ENCODE peak calls at places on chromosomes 1 and 21, in eight cellular contexts. One of them, this sample, is unnamed.
A peak's percentile ranks its signal among the peaks of the same experiment; 100 is the strongest.

GRCh38 chr1:112460672-112461071 is 48.1 kb upstream of the WNT2B start:
- DNase-seq in IMR-90: peak; percentile 47
- DNase-seq in transverse colon: no peak
- DNase-seq in AG04450: no peak
- DNase-seq in left ventricle myocardium inferior: no peak
- DNase-seq in neural progenitor cell: no peak
- DNase-seq in RWPE2: no peak
- DNase-seq in heart right ventricle: no peak
- DNase-seq in this sample: no peak

GRCh38 chr1:235401251-235401650 is 34.0 kb downstream of the TBCE start:
- DNase-seq in IMR-90: no peak
- DNase-seq in left ventricle myocardium inferior: no peak
- DNase-seq in AG04450: no peak
- DNase-seq in heart right ventricle: no peak
- DNase-seq in RWPE2: no peak
- DNase-seq in transverse colon: no peak
- DNase-seq in neural progenitor cell: no peak
- DNase-seq in this sample: no peak

GRCh38 chr1:186494832-186495271 is 33.9 kb upstream of the PDC start:
- DNase-seq in transverse colon: no peak
- DNase-seq in neural progenitor cell: no peak
- DNase-seq in left ventricle myocardium inferior: no peak
- DNase-seq in RWPE2: no peak
- DNase-seq in IMR-90: no peak
- DNase-seq in AG04450: no peak
- DNase-seq in heart right ventricle: no peak
- DNase-seq in this sample: no peak

GRCh38 chr1:196609114-196609737 is 986 bp upstream of the KCNT2 start:
- DNase-seq in RWPE2: no peak
- DNase-seq in left ventricle myocardium inferior: no peak
- DNase-seq in AG04450: no peak
- DNase-seq in heart right ventricle: peak; percentile 5
- DNase-seq in IMR-90: peak; percentile 11
- DNase-seq in neural progenitor cell: peak; percentile 75
- DNase-seq in transverse colon: no peak
- DNase-seq in this sample: no peak

GRCh38 chr1:164949758-164950452 is 390.9 kb downstream of the PBX1 start:
- DNase-seq in heart right ventricle: no peak
- DNase-seq in transverse colon: no peak
- DNase-seq in RWPE2: no peak
- DNase-seq in left ventricle myocardium inferior: no peak
- DNase-seq in IMR-90: no peak
- DNase-seq in AG04450: no peak
- DNase-seq in neural progenitor cell: no peak
- DNase-seq in this sample: no peak

GRCh38 chr1:21293537-21294265 is 3.4 kb upstream of the ECE1 start:
- DNase-seq in AG04450: no peak
- DNase-seq in neural progenitor cell: no peak
- DNase-seq in left ventricle myocardium inferior: no peak
- DNase-seq in RWPE2: no peak
- DNase-seq in IMR-90: no peak
- DNase-seq in transverse colon: no peak
- DNase-seq in heart right ventricle: no peak
- DNase-seq in this sample: no peak

GRCh38 chr1:179883040-179883501 is 986 bp downstream of the TOR1AIP1 start:
- DNase-seq in RWPE2: no peak
- DNase-seq in AG04450: no peak
- DNase-seq in transverse colon: peak; percentile 39
- DNase-seq in IMR-90: no peak
- DNase-seq in heart right ventricle: no peak
- DNase-seq in neural progenitor cell: no peak
- DNase-seq in left ventricle myocardium inferior: no peak
- DNase-seq in this sample: no peak

GRCh38 chr1:154179951-154180687 is 11.8 kb downstream of the TPM3 start:
- DNase-seq in transverse colon: peak; percentile 32
- DNase-seq in heart right ventricle: no peak
- DNase-seq in AG04450: no peak
- DNase-seq in left ventricle myocardium inferior: no peak
- DNase-seq in IMR-90: no peak
- DNase-seq in neural progenitor cell: peak; percentile 14
- DNase-seq in RWPE2: no peak
- DNase-seq in this sample: no peak

GRCh38 chr1:68975534-68975933 is 478.7 kb upstream of the DEPDC1 start:
- DNase-seq in neural progenitor cell: peak; percentile 73
- DNase-seq in transverse colon: no peak
- DNase-seq in left ventricle myocardium inferior: no peak
- DNase-seq in heart right ventricle: no peak
- DNase-seq in RWPE2: no peak
- DNase-seq in AG04450: no peak
- DNase-seq in IMR-90: no peak
- DNase-seq in this sample: no peak

GRCh38 chr1:204443260-204443619 is 31.6 kb upstream of the PPP1R15B start:
- DNase-seq in RWPE2: no peak
- DNase-seq in transverse colon: no peak
- DNase-seq in left ventricle myocardium inferior: no peak
- DNase-seq in neural progenitor cell: no peak
- DNase-seq in AG04450: no peak
- DNase-seq in heart right ventricle: no peak
- DNase-seq in IMR-90: no peak
- DNase-seq in this sample: no peak

GRCh38 chr1:206935491-206936067 is 10.7 kb downstream of the PIGR start:
- DNase-seq in AG04450: peak; percentile 2
- DNase-seq in left ventricle myocardium inferior: no peak
- DNase-seq in RWPE2: no peak
- DNase-seq in transverse colon: peak; percentile 61
- DNase-seq in neural progenitor cell: peak; percentile 69
- DNase-seq in IMR-90: peak; percentile 7
- DNase-seq in heart right ventricle: peak; percentile 38
- DNase-seq in this sample: no peak

GRCh38 chr1:145926706-145927072 is 595 bp downstream of the RBM8A start:
- DNase-seq in heart right ventricle: no peak
- DNase-seq in transverse colon: no peak
- DNase-seq in neural progenitor cell: no peak
- DNase-seq in AG04450: no peak
- DNase-seq in IMR-90: no peak
- DNase-seq in left ventricle myocardium inferior: no peak
- DNase-seq in RWPE2: no peak
- DNase-seq in this sample: no peak

GRCh38 chr1:78126506-78126905 is 80.7 kb downstream of the GIPC2 start:
- DNase-seq in IMR-90: no peak
- DNase-seq in neural progenitor cell: no peak
- DNase-seq in RWPE2: no peak
- DNase-seq in AG04450: no peak
- DNase-seq in left ventricle myocardium inferior: no peak
- DNase-seq in heart right ventricle: no peak
- DNase-seq in transverse colon: no peak
- DNase-seq in this sample: no peak

GRCh38 chr1:213605732-213606131 is 382.0 kb upstream of the PROX1 start:
- DNase-seq in RWPE2: no peak
- DNase-seq in transverse colon: no peak
- DNase-seq in IMR-90: no peak
- DNase-seq in left ventricle myocardium inferior: no peak
- DNase-seq in neural progenitor cell: no peak
- DNase-seq in heart right ventricle: no peak
- DNase-seq in AG04450: no peak
- DNase-seq in this sample: no peak

GRCh38 chr1:33822396-33822795 is 41.5 kb upstream of the HMGB4 start:
- DNase-seq in left ventricle myocardium inferior: no peak
- DNase-seq in AG04450: no peak
- DNase-seq in IMR-90: no peak
- DNase-seq in transverse colon: no peak
- DNase-seq in heart right ventricle: no peak
- DNase-seq in RWPE2: no peak
- DNase-seq in neural progenitor cell: no peak
- DNase-seq in this sample: no peak

GRCh38 chr1:85374160-85374559 is 90.8 kb downstream of the DDAH1 start:
- DNase-seq in RWPE2: no peak
- DNase-seq in neural progenitor cell: no peak
- DNase-seq in left ventricle myocardium inferior: no peak
- DNase-seq in heart right ventricle: no peak
- DNase-seq in transverse colon: no peak
- DNase-seq in IMR-90: peak; percentile 95
- DNase-seq in AG04450: peak; percentile 65
- DNase-seq in this sample: no peak

GRCh38 chr1:15988856-15989736 is 13.2 kb upstream of the ZBTB17 start:
- DNase-seq in IMR-90: no peak
- DNase-seq in RWPE2: no peak
- DNase-seq in transverse colon: no peak
- DNase-seq in left ventricle myocardium inferior: no peak
- DNase-seq in heart right ventricle: no peak
- DNase-seq in AG04450: no peak
- DNase-seq in neural progenitor cell: no peak
- DNase-seq in this sample: no peak

GRCh38 chr1:238484121-238484520 is 593.4 kb upstream of the ZP4 start:
- DNase-seq in IMR-90: peak; percentile 44
- DNase-seq in neural progenitor cell: no peak
- DNase-seq in transverse colon: no peak
- DNase-seq in AG04450: no peak
- DNase-seq in heart right ventricle: no peak
- DNase-seq in RWPE2: no peak
- DNase-seq in left ventricle myocardium inferior: no peak
- DNase-seq in this sample: no peak

GRCh38 chr1:62318756-62319544 is at the start of gene KANK4:
- DNase-seq in heart right ventricle: no peak
- DNase-seq in left ventricle myocardium inferior: no peak
- DNase-seq in RWPE2: no peak
- DNase-seq in transverse colon: peak; percentile 45
- DNase-seq in neural progenitor cell: peak; percentile 69
- DNase-seq in AG04450: no peak
- DNase-seq in IMR-90: no peak
- DNase-seq in this sample: no peak
- H3K27ac ChIP-seq in heart right ventricle: no peak within 1 kb of the TSS
- H3K27ac ChIP-seq in left ventricle myocardium inferior: no peak within 1 kb of the TSS
- H3K27ac ChIP-seq in RWPE2: peak within 1 kb of the TSS; percentile 92
- H3K27ac ChIP-seq in transverse colon: no peak within 1 kb of the TSS
- H3K27ac ChIP-seq in neural progenitor cell: no peak within 1 kb of the TSS
- H3K27ac ChIP-seq in AG04450: no peak within 1 kb of the TSS
- H3K27ac ChIP-seq in IMR-90: no peak within 1 kb of the TSS
- H3K27ac ChIP-seq in this sample: no peak within 1 kb of the TSS

DNA sequence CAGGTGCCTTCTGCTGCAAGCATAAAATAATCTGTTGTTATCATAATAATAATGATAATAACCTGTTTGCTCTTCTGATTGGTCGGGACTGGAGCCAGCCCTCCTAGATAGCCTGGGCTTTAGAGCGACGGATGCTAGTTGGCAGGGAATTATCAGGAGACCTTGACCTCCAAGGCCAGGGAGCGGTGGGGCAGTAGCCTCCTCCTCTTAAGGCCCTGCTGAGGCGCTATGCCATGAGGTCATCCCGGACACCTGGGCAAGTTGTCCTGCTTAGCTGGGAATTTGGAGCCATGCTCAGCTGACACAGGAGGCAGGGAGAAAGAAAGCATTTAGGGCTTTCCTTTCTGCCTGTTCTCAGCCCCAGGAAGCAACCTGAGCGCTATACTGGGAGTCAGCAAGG is 15.6 kb downstream of the C1orf115 start:
- DNase-seq in neural progenitor cell: no peak
- DNase-seq in IMR-90: no peak
- DNase-seq in AG04450: no peak
- DNase-seq in RWPE2: no peak
- DNase-seq in left ventricle myocardium inferior: no peak
- DNase-seq in heart right ventricle: no peak
- DNase-seq in transverse colon: no peak
- DNase-seq in this sample: no peak
- H3K4me3 ChIP-seq in neural progenitor cell: no peak overlapping the region
- H3K4me3 ChIP-seq in IMR-90: no peak overlapping the region
- H3K4me3 ChIP-seq in AG04450: no peak overlapping the region
- H3K4me3 ChIP-seq in RWPE2: no peak overlapping the region
- H3K4me3 ChIP-seq in left ventricle myocardium inferior: no peak overlapping the region
- H3K4me3 ChIP-seq in heart right ventricle: no peak overlapping the region
- H3K4me3 ChIP-seq in transverse colon: no peak overlapping the region
- H3K4me3 ChIP-seq in this sample: no peak overlapping the region

GRCh38 chr21:33817663-33818433 is 97.8 kb downstream of the ATP5PO start:
- DNase-seq in left ventricle myocardium inferior: no peak
- DNase-seq in heart right ventricle: no peak
- DNase-seq in neural progenitor cell: peak; percentile 42
- DNase-seq in RWPE2: no peak
- DNase-seq in AG04450: no peak
- DNase-seq in IMR-90: no peak
- DNase-seq in transverse colon: no peak
- DNase-seq in this sample: no peak

GRCh38 chr21:33817136-33817535 is 98.5 kb downstream of the ATP5PO start:
- DNase-seq in heart right ventricle: no peak
- DNase-seq in IMR-90: no peak
- DNase-seq in AG04450: no peak
- DNase-seq in neural progenitor cell: no peak
- DNase-seq in transverse colon: no peak
- DNase-seq in left ventricle myocardium inferior: no peak
- DNase-seq in RWPE2: no peak
- DNase-seq in this sample: no peak

GRCh38 chr21:33816148-33816547 is 99.5 kb downstream of the ATP5PO start:
- DNase-seq in AG04450: no peak
- DNase-seq in RWPE2: no peak
- DNase-seq in heart right ventricle: no peak
- DNase-seq in neural progenitor cell: no peak
- DNase-seq in transverse colon: no peak
- DNase-seq in left ventricle myocardium inferior: no peak
- DNase-seq in IMR-90: no peak
- DNase-seq in this sample: no peak

GRCh38 chr21:33813832-33814231 is 101.8 kb downstream of the ATP5PO start:
- DNase-seq in transverse colon: no peak
- DNase-seq in neural progenitor cell: no peak
- DNase-seq in heart right ventricle: no peak
- DNase-seq in AG04450: no peak
- DNase-seq in RWPE2: no peak
- DNase-seq in left ventricle myocardium inferior: no peak
- DNase-seq in IMR-90: no peak
- DNase-seq in this sample: no peak

GRCh38 chr21:33815153-33815707 is 100.4 kb downstream of the ATP5PO start:
- DNase-seq in heart right ventricle: no peak
- DNase-seq in transverse colon: no peak
- DNase-seq in RWPE2: no peak
- DNase-seq in IMR-90: no peak
- DNase-seq in left ventricle myocardium inferior: no peak
- DNase-seq in neural progenitor cell: no peak
- DNase-seq in AG04450: no peak
- DNase-seq in this sample: no peak
- TF ChIP-seq CTCF in heart right ventricle: no peak
- TF ChIP-seq CTCF in transverse colon: no peak
- TF ChIP-seq CTCF in RWPE2: no peak
- TF ChIP-seq CTCF in IMR-90: no peak
- TF ChIP-seq CTCF in left ventricle myocardium inferior: no peak
- TF ChIP-seq CTCF in neural progenitor cell: no peak
- TF ChIP-seq CTCF in AG04450: no peak
- TF ChIP-seq CTCF in this sample: no peak

DNA sequence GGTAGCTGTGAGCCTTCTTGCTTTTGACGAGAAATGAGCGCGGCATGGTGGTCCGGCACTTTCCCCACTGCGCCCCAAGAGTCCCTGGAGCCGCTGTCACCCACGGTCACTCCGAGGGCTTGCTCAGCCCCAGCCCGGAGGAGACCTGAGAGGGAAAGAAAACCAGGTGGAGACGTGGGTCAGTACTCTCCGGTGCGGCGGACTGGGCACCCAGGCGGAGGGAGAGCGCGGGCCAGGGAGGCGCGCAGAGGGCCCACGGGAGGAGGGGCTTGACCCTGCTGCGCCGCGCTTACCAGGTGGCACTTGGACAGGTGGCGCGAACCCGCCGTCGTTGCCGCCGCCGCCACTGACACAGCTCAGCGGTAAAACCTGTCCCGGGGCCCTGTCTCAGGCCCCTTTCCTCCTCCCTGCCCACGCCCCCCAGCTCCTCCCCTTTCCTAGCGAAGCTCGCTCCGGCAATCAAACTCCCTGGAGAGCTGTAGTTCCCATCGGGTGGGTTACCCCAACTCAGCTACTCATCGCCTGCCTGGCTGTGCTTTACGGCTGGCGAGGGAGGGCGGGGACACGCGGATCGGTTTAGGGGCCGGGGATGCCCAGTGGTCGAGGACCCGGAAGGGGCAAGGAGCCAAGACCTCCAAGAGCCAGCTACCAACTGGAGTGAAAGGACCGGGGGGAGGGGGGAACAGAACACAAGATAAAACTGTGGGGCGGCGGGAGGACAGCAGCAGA is 3.1 kb downstream of the GFI1 start:
- DNase-seq in neural progenitor cell: peak; percentile 66
- DNase-seq in RWPE2: no peak
- DNase-seq in left ventricle myocardium inferior: no peak
- DNase-seq in AG04450: no peak
- DNase-seq in transverse colon: peak; percentile 66
- DNase-seq in IMR-90: no peak
- DNase-seq in heart right ventricle: peak; percentile 17
- DNase-seq in this sample: no peak
- H3K27ac ChIP-seq in neural progenitor cell: no peak overlapping the region
- H3K27ac ChIP-seq in RWPE2: no peak overlapping the region
- H3K27ac ChIP-seq in left ventricle myocardium inferior: no peak overlapping the region
- H3K27ac ChIP-seq in AG04450: no peak overlapping the region
- H3K27ac ChIP-seq in transverse colon: peak overlapping the region; percentile 71
- H3K27ac ChIP-seq in IMR-90: no peak overlapping the region
- H3K27ac ChIP-seq in heart right ventricle: no peak overlapping the region
- H3K27ac ChIP-seq in this sample: no peak overlapping the region